ENCODE peak calls at places on chromosome 12, in eight cellular contexts. V is transverse colon, W is B cell, Q is keratinocyte, Z is cardiac muscle cell, K is suprapubic skin, R is body of pancreas, H is WTC11. T is an unnamed sample.

GRCh38 chr12:25202139-25202538 is 7.1 kb downstream of the ETFRF1 start:
- DNase-seq in W (no peak), Z (no peak), K (no peak), Q (no peak), H (no peak), R (no peak), V (no peak), T (no peak)

GRCh38 chr12:106149096-106149784 is 10.5 kb upstream of the NUAK1 start:
- DNase-seq in W (no peak), V (peak), Z (peak), K (no peak), R (peak), H (no peak), Q (no peak), T (no peak)

GRCh38 chr12:71426648-71427047 is 12.9 kb upstream of the LGR5 start:
- DNase-seq in H (no peak), W (no peak), Z (peak), V (no peak), K (no peak), R (no peak), Q (no peak), T (no peak)

GRCh38 chr12:116157845-116158267 is 119.6 kb downstream of the MED13L start:
- DNase-seq in Z (peak), Q (no peak), W (no peak), K (no peak), H (no peak), V (no peak), R (no peak), T (no peak)

GRCh38 chr12:59041241-59042121 is 121.2 kb upstream of the LRIG3 start:
- DNase-seq in K (no peak), W (no peak), V (no peak), Q (peak), Z (peak), R (no peak), H (no peak), T (peak)

GRCh38 chr12:113425960-113426453 is 3.8 kb downstream of the SDSL start:
- DNase-seq in Z (no peak), V (no peak), K (no peak), Q (no peak), R (no peak), W (no peak), H (peak), T (no peak)

GRCh38 chr12:121779422-121779895 is 14.0 kb downstream of the RHOF start:
- DNase-seq in H (no peak), V (no peak), Z (no peak), Q (no peak), K (no peak), R (no peak), W (no peak), T (no peak)

GRCh38 chr12:104667139-104667538 is 210.4 kb downstream of the CHST11 start:
- DNase-seq in K (no peak), Q (no peak), W (no peak), H (no peak), R (peak), V (no peak), Z (peak), T (peak)

GRCh38 chr12:18074001-18074400 is 16.0 kb downstream of the RERGL start:
- DNase-seq in H (no peak), V (no peak), Q (no peak), Z (no peak), W (no peak), K (no peak), R (no peak), T (no peak)

GRCh38 chr12:111685811-111686573 is at the start of the genes ACAD10 and BRAP:
- DNase-seq in Q (peak), H (peak), Z (peak), K (peak), V (peak), R (peak), W (peak), T (peak)

GRCh38 chr12:58745348-58746125 is 174.8 kb downstream of the LRIG3 start:
- DNase-seq in V (no peak), K (no peak), H (no peak), Q (no peak), Z (no peak), R (no peak), W (no peak), T (peak)

GRCh38 chr12:79236920-79237319 is 372.3 kb downstream of the SYT1 start:
- DNase-seq in K (no peak), H (no peak), Z (no peak), V (no peak), W (no peak), R (no peak), Q (no peak), T (no peak)

GRCh38 chr12:102093319-102093718 is 26.6 kb downstream of the NUP37 start:
- DNase-seq in R (no peak), V (no peak), Z (peak), H (no peak), Q (no peak), K (no peak), W (no peak), T (peak)

GRCh38 chr12:100987552-100988277 is 193.1 kb downstream of the ANO4 start:
- DNase-seq in R (peak), H (peak), K (no peak), V (no peak), Z (peak), W (no peak), Q (no peak), T (peak)

GRCh38 chr12:39505025-39505424 is 62.1 kb upstream of the KIF21A start:
- DNase-seq in W (no peak), V (no peak), Z (no peak), R (no peak), Q (no peak), H (no peak), K (no peak), T (no peak)

GRCh38 chr12:132414634-132415340 is 75.2 kb upstream of the FBRSL1 start:
- DNase-seq in Z (peak), H (peak), K (no peak), V (peak), R (peak), Q (peak), W (peak), T (peak)

GRCh38 chr12:94848966-94849365 is 154.5 kb downstream of the NDUFA12 start:
- DNase-seq in H (no peak), Q (no peak), K (no peak), V (no peak), Z (no peak), W (no peak), R (no peak), T (no peak)

GRCh38 chr12:32115404-32116104 is 8.9 kb downstream of the BICD1 start:
- DNase-seq in V (peak), Q (peak), R (peak), Z (peak), H (no peak), W (no peak), K (peak), T (peak)

GRCh38 chr12:84842406-84843013 is 70.1 kb downstream of the SLC6A15 start:
- DNase-seq in Z (peak), R (no peak), V (no peak), W (peak), K (no peak), H (no peak), Q (no peak), T (peak)
- TF ChIP-seq CTCF in Z (peak), R (peak), V (peak), W (peak), K (peak), H (peak), Q (peak), T (peak)

DNA sequence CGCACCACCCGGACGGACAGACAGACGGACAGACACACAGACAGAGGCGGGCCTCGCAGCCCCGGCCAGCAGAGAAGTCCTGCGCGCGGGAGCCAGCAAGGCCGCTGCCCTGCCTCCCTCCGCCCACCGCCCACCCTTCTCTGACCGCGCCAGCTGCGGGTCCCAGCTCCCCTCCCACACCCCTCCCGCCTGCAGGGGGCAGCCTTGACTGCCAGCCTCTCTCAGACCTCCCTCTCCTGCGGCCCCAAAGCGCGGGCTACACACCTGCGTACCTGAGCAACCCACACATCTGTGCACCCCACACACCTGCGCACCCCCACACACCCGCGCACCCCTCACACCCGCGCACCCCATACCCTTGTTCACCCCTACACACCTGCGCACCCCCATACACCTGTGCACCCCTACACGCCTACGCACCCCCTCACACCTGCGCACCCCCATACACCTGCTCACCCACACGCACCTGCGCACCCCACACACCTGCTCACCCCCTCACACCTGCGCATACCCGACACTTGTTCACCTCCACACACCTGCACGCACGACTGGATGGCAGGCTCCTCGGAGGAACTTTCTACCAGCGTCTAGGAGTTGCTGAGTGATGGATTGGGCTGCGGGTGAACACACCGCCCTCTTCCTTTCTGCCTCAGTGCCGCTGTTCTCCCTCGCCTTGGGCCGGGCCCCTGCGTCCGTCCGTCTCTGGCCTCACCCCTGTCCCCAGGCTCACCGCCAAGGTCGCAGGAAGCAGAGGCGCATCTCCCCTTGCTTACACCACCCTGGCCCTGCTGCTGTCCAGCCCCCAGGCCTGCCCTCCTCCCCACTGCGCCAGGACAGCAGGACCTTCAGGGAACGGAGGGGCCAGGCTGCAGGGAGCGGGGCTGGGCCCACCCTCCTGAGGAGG is 20.8 kb upstream of the TMEM106C start:
- DNase-seq in R (peak), H (peak), Z (peak), W (peak), V (no peak), Q (no peak), K (no peak), T (no peak)
- TF ChIP-seq CTCF in R (no peak), H (peak), Z (peak), W (peak), V (no peak), Q (peak), K (peak), T (no peak)

DNA sequence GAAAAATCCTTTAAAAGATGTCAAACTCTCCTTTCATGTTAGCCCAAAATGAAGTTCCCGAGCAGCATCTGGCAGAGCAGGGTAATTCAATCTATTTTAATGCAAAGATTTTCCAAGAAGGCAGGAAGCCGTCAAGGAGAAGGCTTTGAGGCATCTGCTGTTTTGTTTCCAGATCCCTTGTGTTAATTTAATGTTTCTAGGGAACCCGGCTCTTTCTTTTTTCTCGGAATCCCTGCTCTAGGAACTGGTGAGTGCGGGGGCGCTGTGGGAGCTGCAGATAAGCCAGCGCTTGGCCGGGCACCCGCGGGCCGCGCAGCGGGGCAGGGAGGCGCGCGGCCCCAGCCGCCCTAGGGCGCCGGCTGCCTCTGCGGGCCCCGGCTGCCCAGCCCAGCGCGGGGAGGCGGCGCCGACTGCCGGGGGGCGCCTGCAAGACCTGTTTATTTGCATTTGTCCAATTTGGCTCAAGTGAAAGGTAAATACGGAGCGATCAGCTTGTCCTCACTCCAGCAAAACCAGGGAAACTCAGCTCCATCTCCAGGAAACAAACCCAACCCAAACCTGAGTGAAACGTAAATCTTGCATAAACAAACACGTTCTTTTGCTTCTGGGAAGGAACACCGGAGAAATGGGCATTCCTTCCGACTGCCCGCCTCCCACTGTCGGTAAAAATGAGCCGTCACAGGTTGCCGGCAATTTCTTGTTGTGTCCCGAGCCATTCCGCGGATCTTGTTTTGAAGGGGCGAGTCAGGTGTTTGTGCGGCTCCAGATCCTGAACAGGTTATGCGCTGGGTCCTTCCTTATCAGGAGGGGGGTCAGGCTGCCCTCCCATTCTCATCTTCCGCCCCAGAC is 65.1 kb downstream of the CRADD start:
- DNase-seq in V (peak), K (no peak), H (peak), W (peak), Z (peak), Q (no peak), R (peak), T (peak)
- TF ChIP-seq CTCF in V (no peak), K (peak), H (no peak), W (peak), Z (peak), Q (peak), R (no peak), T (peak)

DNA sequence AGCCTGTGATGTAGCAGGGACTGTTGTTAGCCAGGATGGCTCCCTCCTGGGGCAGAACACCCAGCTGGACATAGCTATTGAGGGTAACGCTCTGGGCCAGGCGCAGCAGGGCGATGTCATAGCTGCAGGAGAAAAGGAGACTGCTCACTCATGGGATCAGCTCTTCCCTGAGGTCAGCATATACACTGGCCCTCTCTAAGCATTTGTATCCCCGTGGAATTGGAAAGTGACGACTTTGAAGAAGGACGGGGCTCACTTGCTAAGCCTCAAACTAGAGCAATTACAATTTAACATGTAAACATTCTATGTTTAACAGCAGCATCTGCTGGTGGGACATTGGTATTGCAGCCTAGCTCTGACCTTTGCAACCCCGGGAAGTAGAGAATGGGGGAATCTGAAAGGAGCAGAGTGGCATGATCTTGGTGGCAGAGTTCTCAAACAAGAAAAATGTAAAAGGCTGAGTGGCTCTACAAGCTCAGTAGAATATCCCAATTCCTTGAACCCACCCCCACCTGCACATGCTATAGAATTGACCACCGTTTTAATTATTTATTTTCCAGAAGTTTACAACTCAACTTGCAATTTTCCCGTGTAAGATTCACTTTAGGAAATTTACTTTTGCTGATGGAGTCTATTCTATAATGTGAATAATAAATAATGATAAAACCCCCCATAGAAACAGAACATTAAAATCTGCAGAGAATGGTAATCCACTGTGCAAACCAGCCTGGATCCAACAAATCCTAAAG is 5.0 kb downstream of the CELA1 start:
- DNase-seq in K (no peak), W (peak), Z (peak), V (peak), Q (peak), R (peak), H (peak), T (peak)
- TF ChIP-seq CTCF in K (peak), W (peak), Z (peak), V (peak), Q (peak), R (peak), H (peak), T (peak)

DNA sequence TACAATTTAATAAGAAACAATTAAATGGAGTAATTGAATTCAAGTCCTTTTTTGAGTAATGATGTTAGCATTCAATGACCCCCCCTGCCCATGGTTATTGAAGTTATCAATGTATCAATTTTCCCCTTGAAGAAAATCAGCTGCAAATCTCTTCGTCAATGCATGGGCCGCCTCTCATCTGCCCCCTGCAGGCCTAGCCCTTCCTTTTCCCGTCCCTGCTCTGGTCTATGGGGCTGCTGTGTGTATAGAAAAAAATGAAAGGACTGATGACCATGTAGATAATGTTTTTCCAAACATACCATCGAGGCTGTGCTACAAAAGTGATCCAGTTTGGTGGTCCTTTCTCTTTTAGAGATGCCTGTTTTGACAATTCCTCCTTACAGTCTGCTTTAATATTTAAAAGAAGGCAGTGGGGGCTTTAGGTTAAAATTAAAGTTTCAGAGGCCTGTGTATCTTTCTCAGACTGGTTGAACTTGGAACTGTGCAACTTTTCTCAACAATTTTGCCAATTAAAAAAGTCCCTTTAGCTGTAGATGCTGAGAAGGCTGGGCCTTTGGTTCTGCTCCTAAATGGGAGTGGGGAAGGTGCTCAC is 98.4 kb downstream of the APAF1 start:
- DNase-seq in H (peak), K (no peak), Q (no peak), V (no peak), Z (no peak), R (peak), W (peak), T (no peak)
- TF ChIP-seq CTCF in H (peak), K (no peak), Q (peak), V (peak), Z (peak), R (peak), W (peak), T (peak)

GRCh38 chr12:128052777-128053176 is 214.2 kb upstream of the TMEM132C start:
- DNase-seq in Q (no peak), K (peak), H (no peak), Z (no peak), R (no peak), W (no peak), V (no peak), T (no peak)

GRCh38 chr12:128057586-128057985 is 209.4 kb upstream of the TMEM132C start:
- DNase-seq in Q (no peak), H (no peak), V (no peak), W (no peak), R (no peak), K (peak), Z (no peak), T (no peak)

GRCh38 chr12:128055567-128055966 is 211.4 kb upstream of the TMEM132C start:
- DNase-seq in V (no peak), Q (no peak), H (no peak), W (no peak), K (peak), R (no peak), Z (no peak), T (no peak)

GRCh38 chr12:128059621-128060370 is 207.2 kb upstream of the TMEM132C start:
- DNase-seq in Z (no peak), W (no peak), H (no peak), R (no peak), V (no peak), Q (no peak), K (peak), T (no peak)

GRCh38 chr12:128056299-128056885 is 210.6 kb upstream of the TMEM132C start:
- DNase-seq in W (no peak), Z (no peak), K (peak), R (no peak), H (no peak), V (no peak), Q (no peak), T (no peak)
- TF ChIP-seq CTCF in W (no peak), Z (no peak), K (no peak), R (no peak), H (no peak), V (no peak), Q (no peak), T (no peak)

DNA sequence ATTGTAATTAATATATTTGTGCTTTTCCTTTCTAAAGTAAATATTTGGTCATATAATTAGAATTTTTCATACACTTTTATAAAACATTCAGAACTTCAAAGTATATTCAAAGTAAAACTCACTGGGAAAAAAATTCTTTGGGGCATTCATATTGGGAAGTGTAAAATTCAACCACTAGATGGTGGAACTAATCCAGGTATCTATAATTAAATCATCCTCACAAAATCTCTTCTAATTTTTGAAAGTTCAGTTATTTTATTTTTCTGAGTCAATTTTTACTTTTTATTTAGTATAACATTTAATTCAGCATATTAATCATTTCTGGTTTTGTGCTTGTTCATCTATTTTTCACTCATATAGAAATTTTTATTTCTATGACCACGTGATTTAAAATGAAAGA is 81.0 kb downstream of the NTS start:
- DNase-seq in W (no peak), K (no peak), Z (peak), Q (no peak), R (no peak), V (no peak), H (no peak), T (peak)
- TF ChIP-seq CTCF in W (no peak), K (no peak), Z (peak), Q (no peak), R (peak), V (no peak), H (peak), T (peak)

GRCh38 chr12:56334490-56334793 is 642 bp upstream of the PAN2 start:
- DNase-seq in K (no peak), Z (no peak), W (no peak), V (no peak), Q (no peak), R (no peak), H (no peak), T (no peak)
- TF ChIP-seq CTCF in K (no peak), Z (no peak), W (peak), V (no peak), Q (no peak), R (no peak), H (no peak), T (no peak)

T was measured in fibroblast of mammary gland.